ENCODE peak calls at places on chromosomes 3 and 15, in four cellular contexts. I, C, E and M are unnamed samples.

GRCh38 chr3:52128118-52128683 is 26.0 kb downstream of the POC1A start:
- DNase-seq in E (no peak), I (peak), C (peak), M (peak)

GRCh38 chr3:17949116-17949515 is 206.7 kb upstream of the TBC1D5 start:
- DNase-seq in I (no peak), C (no peak), E (no peak), M (no peak)

GRCh38 chr3:77668398-77668797 is 628.5 kb downstream of the ROBO2 start:
- DNase-seq in C (no peak), E (no peak), I (no peak), M (no peak)

GRCh38 chr3:32105291-32106131 is 909 bp upstream of the GPD1L start:
- DNase-seq in E (no peak), C (no peak), I (peak), M (no peak)

GRCh38 chr3:103965764-103966163 is 1400.9 kb upstream of the ALCAM start:
- DNase-seq in E (no peak), C (no peak), I (no peak), M (peak)

GRCh38 chr15:86062646-86063193 is 17.0 kb upstream of the AGBL1 start:
- DNase-seq in I (no peak), E (no peak), C (no peak), M (no peak)

GRCh38 chr15:56963126-56963525 is 44.7 kb downstream of the TCF12 start:
- DNase-seq in I (no peak), C (no peak), E (no peak), M (no peak)

GRCh38 chr3:72223116-72223515 is 438.2 kb upstream of the PROK2 start:
- DNase-seq in I (no peak), E (no peak), C (no peak), M (no peak)

GRCh38 chr15:85550283-85550682 is 169.9 kb downstream of the AKAP13 start:
- DNase-seq in C (no peak), I (no peak), E (no peak), M (no peak)

GRCh38 chr3:57973715-57974477 is 34.3 kb upstream of the FLNB start:
- DNase-seq in E (no peak), I (no peak), C (no peak), M (no peak)

GRCh38 chr15:31306036-31306425 is 20.6 kb upstream of the KLF13 start:
- DNase-seq in E (no peak), I (no peak), C (no peak), M (no peak)

GRCh38 chr3:1404270-1404669 is 311.4 kb downstream of the CNTN6 start:
- DNase-seq in E (peak), I (no peak), C (peak), M (no peak)

GRCh38 chr15:39587291-39587909 is 6.5 kb downstream of the THBS1 start:
- DNase-seq in I (peak), C (no peak), E (no peak), M (peak)
- H3K9ac ChIP-seq in I (no peak), C (no peak), E (no peak), M (no peak)

GRCh38 chr15:29740692-29741311 is 81.5 kb downstream of the TJP1 start:
- DNase-seq in E (no peak), I (no peak), C (peak), M (no peak)

GRCh38 chr15:29734917-29735572 is 87.2 kb downstream of the TJP1 start:
- DNase-seq in I (peak), E (no peak), C (peak), M (peak)

GRCh38 chr15:29731865-29732264 is 90.4 kb downstream of the TJP1 start:
- DNase-seq in I (peak), C (no peak), E (no peak), M (no peak)

GRCh38 chr15:29736745-29737023 is 85.6 kb downstream of the TJP1 start:
- DNase-seq in C (peak), E (no peak), I (peak), M (no peak)

DNA sequence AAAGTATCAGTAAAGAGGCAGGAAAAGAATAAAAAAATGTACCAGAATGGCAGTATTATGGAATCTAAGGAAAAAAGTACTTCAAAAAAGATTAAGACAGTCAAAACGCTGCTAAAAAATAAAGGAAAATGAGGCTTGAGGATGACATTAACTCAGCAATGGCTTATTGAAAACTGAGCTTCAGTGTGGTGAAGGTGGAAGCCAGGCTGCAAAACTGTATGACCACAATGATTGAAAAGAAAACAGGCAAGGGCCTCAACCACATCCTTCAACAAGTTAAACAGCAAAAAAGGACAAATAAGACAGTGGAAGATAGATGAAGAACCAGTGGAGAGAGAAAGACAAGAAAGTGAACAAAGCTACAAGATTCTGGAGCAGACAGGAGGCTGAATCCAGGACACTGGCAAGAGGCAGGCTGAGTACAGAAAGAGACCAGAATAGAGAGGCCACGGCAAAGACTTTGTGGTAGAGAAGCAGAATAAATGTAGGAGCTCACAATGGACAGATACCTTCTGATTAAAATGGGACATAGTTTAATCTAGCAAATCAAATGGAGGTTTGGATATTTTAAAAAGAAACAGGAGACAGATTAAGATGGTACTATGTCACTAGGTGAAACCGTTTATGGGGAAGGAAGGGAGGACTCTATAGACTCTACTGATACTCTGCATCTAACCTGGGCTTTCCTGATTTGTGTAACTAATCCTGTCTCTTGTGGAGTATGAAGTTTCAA is 86.1 kb downstream of the TJP1 start:
- DNase-seq in E (no peak), C (no peak), I (no peak), M (no peak)
- H3K9ac ChIP-seq in E (no peak), C (no peak), I (no peak), M (no peak)

DNA sequence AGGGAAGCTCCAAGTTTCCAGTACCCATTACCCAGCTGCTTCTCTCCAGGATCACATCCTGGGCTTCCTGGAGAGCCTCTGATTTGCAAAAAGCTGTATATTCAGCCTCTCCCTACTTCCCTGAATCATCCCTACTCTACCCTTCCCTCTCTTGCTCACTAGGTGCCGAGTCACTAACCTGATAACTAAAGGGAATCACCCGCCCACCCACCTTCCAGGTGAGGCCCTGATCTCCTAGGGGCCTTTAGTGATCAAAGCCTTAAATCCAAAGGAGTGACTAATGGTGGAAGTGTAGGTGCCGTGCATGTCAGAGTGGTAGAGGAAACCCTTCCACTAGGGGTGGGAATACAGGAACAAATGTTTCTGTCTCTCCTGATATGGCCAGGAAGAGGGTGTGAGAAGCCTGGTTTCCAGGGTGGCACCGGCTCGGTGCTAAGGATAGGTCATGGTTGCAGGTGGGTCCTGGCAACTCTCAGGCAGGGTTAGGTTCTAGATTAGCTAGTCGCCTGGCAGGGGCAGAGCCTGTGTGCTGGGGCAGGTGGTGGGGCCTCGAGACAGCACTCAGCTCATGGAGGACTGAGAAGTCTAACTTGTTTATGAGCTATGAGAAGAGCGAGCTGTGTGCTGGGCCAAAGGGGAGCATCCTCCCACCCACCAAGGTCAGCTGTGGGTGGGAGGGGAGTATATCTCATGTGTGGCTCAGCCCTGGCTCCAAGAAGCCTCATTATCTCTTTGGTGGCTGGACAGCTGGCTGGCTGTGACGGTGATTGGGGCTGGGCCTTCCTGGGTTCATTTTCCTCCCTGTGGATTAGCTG is 10.1 kb downstream of the SEMA7A start:
- DNase-seq in E (no peak), I (no peak), C (no peak), M (no peak)
- H3K9ac ChIP-seq in E (no peak), I (no peak), C (no peak), M (no peak)

GRCh38 chr3:128592891-128593290 is 57.7 kb downstream of the RPN1 start:
- DNase-seq in E (no peak), C (no peak), I (no peak), M (no peak)
- H3K9ac ChIP-seq in E (no peak), C (no peak), I (no peak), M (no peak)

DNA sequence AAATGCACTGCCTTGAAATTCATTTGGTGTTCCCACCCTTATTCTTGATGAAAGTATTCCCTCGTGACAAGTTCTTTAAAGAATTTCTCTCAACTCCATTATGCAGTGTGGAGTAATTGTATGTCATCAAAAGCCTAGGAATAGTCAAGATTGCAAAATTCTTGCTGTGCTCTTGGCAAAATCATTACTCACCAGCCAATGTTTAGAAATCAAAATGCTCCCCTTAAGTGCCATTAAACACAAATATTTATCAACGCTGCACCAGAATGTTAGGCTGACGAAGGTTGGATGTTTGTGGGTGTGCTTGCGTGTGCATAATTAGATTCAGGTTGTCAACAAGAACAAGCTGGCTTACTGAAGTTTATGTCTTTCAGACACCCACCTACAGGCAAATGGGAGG is 40.5 kb downstream of the SST start:
- DNase-seq in E (no peak), I (no peak), C (no peak), M (no peak)
- H3K9ac ChIP-seq in E (no peak), I (no peak), C (no peak), M (no peak)

DNA sequence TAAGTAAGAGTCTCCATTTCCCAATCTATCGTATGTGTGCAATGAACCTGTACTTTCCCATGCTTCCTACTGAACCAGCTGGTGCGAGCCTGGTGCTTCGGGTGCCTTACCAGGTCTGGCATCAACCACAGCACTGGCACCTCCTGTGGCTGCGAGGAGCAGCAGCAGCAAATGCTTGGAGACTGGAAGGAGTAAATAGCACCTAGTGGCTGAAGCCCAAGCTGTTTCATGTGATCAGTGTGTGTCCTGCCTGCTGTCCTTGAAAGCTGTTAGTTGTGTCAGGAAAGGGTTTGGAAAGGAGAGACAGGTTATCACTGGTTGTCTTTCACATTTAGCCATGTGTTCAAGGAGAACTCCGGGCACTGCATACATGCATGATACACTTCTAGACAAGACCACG is 31.8 kb downstream of the PCOLCE2 start:
- DNase-seq in I (no peak), C (peak), E (peak), M (no peak)
- H3K9ac ChIP-seq in I (no peak), C (no peak), E (no peak), M (no peak)

DNA sequence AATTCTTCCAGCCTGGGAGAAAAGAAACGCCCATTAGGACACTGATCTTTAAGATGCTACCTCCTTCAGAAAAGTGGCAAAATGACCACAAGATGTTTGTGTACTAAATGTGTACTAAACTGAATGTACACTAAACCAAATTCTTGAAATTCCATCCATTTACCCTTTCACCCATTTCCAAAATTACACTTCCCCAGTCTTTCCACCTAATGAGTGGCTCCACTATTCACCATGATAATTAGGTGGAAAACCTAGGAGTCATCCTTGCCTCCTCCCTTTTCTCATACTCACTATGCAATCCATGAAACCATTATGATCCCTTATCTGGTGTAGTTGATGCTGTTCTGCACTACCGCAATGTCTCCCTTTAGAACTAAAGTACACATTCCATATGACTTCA is 452.1 kb upstream of the THBS1 start:
- DNase-seq in E (no peak), I (no peak), C (no peak), M (no peak)
- H3K9ac ChIP-seq in E (no peak), I (peak), C (no peak), M (no peak)

GRCh38 chr3:50587373-50587772 is 18.1 kb downstream of the HEMK1 start:
- DNase-seq in E (no peak), C (no peak), I (peak), M (no peak)

GRCh38 chr3:50586763-50587070 is 17.4 kb downstream of the HEMK1 start:
- DNase-seq in E (no peak), C (no peak), I (no peak), M (no peak)

GRCh38 chr3:50588759-50589433 is 19.6 kb downstream of the HEMK1 start:
- DNase-seq in C (no peak), I (peak), E (no peak), M (no peak)

GRCh38 chr3:50585919-50586762 is 16.8 kb downstream of the HEMK1 start:
- DNase-seq in E (no peak), C (no peak), I (no peak), M (no peak)

GRCh38 chr3:50587806-50588758 is 18.8 kb downstream of the HEMK1 start:
- DNase-seq in C (no peak), I (no peak), E (no peak), M (no peak)
- H3K9ac ChIP-seq in C (no peak), I (no peak), E (no peak), M (peak)